ENCODE peak calls at places on chromosomes 4 and X, in four cellular contexts. A is A549, H is HL-60, G is fibroblast of pulmonary artery. Z is an unnamed sample.

GRCh38 chr4:70728096-70728495 is 6.3 kb downstream of the RUFY3 start:
- DNase-seq in A (no peak), H (no peak), G (no peak), Z (no peak)

GRCh38 chrX:10198254-10198653 is 41.5 kb downstream of the CLCN4 start:
- DNase-seq in A (no peak), H (no peak), G (peak), Z (no peak)

GRCh38 chr4:65635051-65635821 is 35.1 kb downstream of the EPHA5 start:
- DNase-seq in A (no peak), H (no peak), G (no peak), Z (no peak)

GRCh38 chr4:118969359-118969758 is 80.7 kb downstream of the SYNPO2 start:
- DNase-seq in A (peak), H (peak), G (peak), Z (peak)

GRCh38 chr4:95506264-95506663 is 42.5 kb downstream of the UNC5C start:
- DNase-seq in A (no peak), H (no peak), G (peak), Z (no peak)

GRCh38 chr4:52588097-52588496 is 71.0 kb downstream of the USP46 start:
- DNase-seq in A (no peak), H (no peak), G (peak), Z (no peak)

GRCh38 chrX:50111762-50112161 is 89.0 kb downstream of the AKAP4 start:
- DNase-seq in A (no peak), H (no peak), G (no peak), Z (peak)

GRCh38 chrX:13101439-13102139 is 57.2 kb upstream of the FAM9C start:
- DNase-seq in A (peak), H (peak), G (peak), Z (no peak)

GRCh38 chr4:8689741-8690140 is 97.2 kb downstream of the CPZ start:
- DNase-seq in A (no peak), H (no peak), G (no peak), Z (no peak)

GRCh38 chr4:109406337-109406931 is 27.2 kb upstream of the SEC24B start:
- DNase-seq in A (peak), H (peak), G (peak), Z (peak)

GRCh38 chr4:8778301-8778700 is 93.3 kb downstream of the HMX1 start:
- DNase-seq in A (no peak), H (no peak), G (no peak), Z (no peak)

GRCh38 chrX:19375546-19375945 is 31.8 kb downstream of the PDHA1 start:
- DNase-seq in A (no peak), H (no peak), G (no peak), Z (no peak)

GRCh38 chr4:80876810-80877209 is 153.7 kb upstream of the BMP3 start:
- DNase-seq in A (no peak), H (no peak), G (no peak), Z (no peak)

GRCh38 chrX:38036471-38036870 is 30.1 kb downstream of the SYTL5 start:
- DNase-seq in A (no peak), H (no peak), G (no peak), Z (no peak)

GRCh38 chr4:21320034-21320433 is 619.8 kb downstream of the PACRGL start:
- DNase-seq in A (no peak), H (no peak), G (no peak), Z (no peak)

GRCh38 chr4:159002950-159003349 is 99.9 kb upstream of the RAPGEF2 start:
- DNase-seq in A (no peak), H (no peak), G (peak), Z (no peak)

GRCh38 chr4:5888222-5888701 is 4.6 kb downstream of the CRMP1 start:
- DNase-seq in A (no peak), H (no peak), G (no peak), Z (no peak)

GRCh38 chr4:172578712-172579111 is 589.9 kb upstream of the GALNT7 start:
- DNase-seq in A (no peak), H (no peak), G (peak), Z (no peak)

GRCh38 chr4:37008199-37008598 is 236.3 kb upstream of the NWD2 start:
- DNase-seq in A (peak), H (no peak), G (peak), Z (peak)

GRCh38 chrX:113802837-113803236 is 781.0 kb upstream of the HTR2C start:
- DNase-seq in A (no peak), H (no peak), G (peak), Z (no peak)

GRCh38 chrX:68588653-68589371 is 58.7 kb upstream of the STARD8 start:
- DNase-seq in A (no peak), H (no peak), G (no peak), Z (no peak)

GRCh38 chr4:31081375-31081774 is 361.2 kb downstream of the PCDH7 start:
- DNase-seq in A (no peak), H (no peak), G (peak), Z (no peak)

GRCh38 chr4:33709247-33709646 is 2535.1 kb downstream of the ARAP2 start:
- DNase-seq in A (no peak), H (no peak), G (peak), Z (no peak)

GRCh38 chr4:88240297-88240714 is 44.1 kb downstream of the PPM1K start:
- DNase-seq in A (no peak), H (peak), G (peak), Z (no peak)

GRCh38 chrX:108443065-108443464 is 3.4 kb downstream of the COL4A5 start:
- DNase-seq in A (no peak), H (no peak), G (no peak), Z (no peak)

GRCh38 chr4:15654556-15655222 is 468 bp downstream of the FBXL5 start:
- DNase-seq in A (peak), H (peak), G (peak), Z (no peak)

GRCh38 chrX:10039821-10040793 is 72.9 kb downstream of the CLDN34 start:
- DNase-seq in A (no peak), H (no peak), G (peak), Z (no peak)

GRCh38 chrX:50813843-50814661 is at the start of gene SHROOM4:
- DNase-seq in A (no peak), H (no peak), G (peak), Z (no peak)

DNA sequence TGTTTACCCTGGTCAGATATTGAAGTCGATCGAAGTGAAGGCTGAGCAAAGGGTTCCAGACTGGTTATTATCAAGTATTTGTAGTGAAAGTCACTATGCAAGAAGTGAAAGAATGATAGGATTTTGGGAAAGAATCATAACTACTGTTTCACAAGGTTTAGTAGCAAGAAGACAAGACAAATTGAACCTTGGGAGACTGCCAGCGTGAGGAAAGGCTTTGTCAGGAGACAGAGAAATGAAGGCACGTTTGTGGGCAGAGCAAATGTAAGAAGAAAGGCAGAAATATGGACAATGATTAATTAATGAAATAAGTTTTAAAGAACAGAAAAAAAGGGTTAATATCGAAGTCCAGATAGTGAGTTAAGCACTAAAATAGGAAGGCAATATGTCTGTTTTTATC is 456.8 kb downstream of the TRIML1 start:
- DNase-seq in A (no peak), H (no peak), G (peak), Z (no peak)
- TF ChIP-seq CTCF in A (no peak), H (no peak), G (no peak), Z (no peak)

DNA sequence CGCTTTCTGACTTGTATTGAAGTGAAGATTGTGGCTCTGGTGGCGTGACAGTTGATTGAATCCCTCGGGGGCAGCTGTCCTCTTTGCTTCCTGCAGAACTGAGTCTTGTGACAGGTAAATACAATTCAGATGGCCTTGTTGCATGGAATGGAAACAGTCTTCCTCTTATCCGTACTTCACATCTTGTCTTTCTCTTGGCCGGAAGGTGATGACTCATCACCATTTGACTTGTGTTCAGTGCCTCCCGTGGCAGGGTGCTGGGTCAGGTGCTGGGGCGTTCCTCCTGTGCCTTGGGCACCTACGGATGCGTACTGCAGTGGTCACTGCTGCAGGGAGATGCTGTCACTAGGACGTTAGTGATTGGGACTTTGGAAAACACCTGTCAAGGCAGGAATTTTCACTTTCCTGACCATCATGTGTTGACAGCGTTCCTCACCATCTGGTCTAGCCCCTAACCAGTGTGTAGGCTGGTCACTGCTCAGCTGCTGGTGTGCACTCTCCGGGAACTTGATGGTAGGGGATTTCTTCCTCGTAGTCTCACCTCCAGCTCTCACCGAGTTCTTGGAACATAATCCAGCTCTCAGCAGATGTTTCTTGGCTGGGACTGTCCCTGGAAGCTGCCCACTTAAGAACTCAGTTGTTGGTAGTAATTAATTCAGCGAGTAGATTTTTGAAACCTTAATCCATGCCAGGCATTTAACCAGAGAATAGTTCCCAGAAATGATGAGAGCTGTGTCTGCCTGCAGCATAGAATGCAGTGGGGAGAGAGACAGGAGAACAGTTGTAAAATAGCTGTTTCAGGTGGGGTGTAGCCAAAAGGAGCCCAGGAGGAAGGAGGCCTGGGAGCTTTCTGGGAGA is 7.2 kb downstream of the TBC1D14 start:
- DNase-seq in A (no peak), H (peak), G (peak), Z (peak)
- H3K4me3 ChIP-seq in A (peak), H (no peak), G (no peak), Z (no peak)

DNA sequence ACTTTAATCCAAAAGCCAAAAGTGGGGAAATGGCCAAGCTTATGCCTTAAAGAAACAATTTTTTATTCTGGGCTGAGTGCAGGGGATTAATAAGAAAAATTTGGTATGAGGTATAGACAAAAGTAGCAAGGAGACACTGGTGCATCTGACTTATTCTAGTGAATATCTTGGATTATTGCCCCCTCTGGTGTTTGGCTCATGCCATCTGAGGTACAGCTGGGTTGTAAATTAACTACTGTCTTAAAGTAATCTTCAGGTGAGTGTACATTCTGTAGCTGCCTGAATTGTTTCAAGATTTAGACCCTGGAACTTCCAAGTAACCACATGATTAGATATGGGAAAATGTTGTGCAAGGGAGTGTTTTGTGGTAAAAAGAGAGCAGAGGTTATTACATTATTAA is 988.7 kb downstream of the FAM133A start:
- DNase-seq in A (no peak), H (no peak), G (no peak), Z (no peak)
- TF ChIP-seq CTCF in A (no peak), H (no peak), G (no peak), Z (peak)

GRCh38 chr4:165506780-165507305 is 128.0 kb downstream of the CPE start:
- DNase-seq in A (no peak), H (no peak), G (no peak), Z (no peak)

GRCh38 chr4:165508372-165509120 is 129.7 kb downstream of the CPE start:
- DNase-seq in A (no peak), H (no peak), G (no peak), Z (no peak)

GRCh38 chr4:165507381-165507780 is 128.6 kb downstream of the CPE start:
- DNase-seq in A (no peak), H (no peak), G (no peak), Z (no peak)

GRCh38 chr4:165505991-165506779 is 127.4 kb downstream of the CPE start:
- DNase-seq in A (no peak), H (no peak), G (peak), Z (no peak)

DNA sequence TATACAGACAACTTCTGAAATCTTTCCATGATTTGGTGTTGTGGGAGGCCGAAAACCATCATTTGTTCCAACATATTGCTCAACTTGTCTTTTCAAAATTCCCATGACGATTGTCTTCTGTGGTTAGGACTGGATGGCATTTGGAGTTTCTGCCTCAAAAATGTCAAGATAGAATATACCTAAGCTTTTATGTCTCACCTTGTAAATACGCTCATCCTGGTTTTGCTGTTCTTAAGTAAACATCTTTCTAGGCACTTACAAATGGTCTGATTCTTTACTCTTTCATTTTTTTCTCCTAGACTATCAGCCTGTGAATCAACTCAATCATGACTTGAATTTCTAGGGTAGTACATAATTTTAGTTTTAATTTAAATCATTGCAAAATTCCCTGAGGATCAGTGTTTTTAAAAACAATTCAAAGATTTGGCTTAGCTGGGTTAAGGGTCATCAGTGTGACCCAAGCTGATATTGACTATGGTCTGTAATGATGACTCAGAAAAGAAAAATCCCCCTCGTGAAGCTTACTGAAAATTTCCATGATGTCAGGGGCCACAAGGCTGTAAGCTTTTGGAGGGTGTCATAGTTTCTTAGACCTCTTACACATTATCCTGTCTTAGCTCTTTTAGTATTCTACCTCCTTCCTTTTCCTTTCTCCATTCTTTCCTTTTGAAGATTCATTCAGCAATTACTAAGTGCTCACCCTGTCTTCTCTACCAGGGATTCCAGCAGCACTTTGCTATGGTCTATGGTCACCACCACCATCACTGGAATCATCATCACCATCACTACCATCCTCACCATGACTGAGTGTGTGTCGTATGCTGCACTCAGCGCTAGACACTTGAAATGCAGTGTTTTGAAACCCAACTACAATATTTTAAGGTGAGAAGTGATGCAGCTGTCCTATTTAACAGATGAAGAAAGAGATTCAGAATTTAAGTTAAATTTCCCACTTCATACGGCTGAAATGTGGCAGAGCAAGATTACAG is 124.4 kb downstream of the CPE start:
- DNase-seq in A (peak), H (no peak), G (peak), Z (peak)
- H3K4me3 ChIP-seq in A (no peak), H (no peak), G (no peak), Z (no peak)

GRCh38 chr4:53656421-53656981 is 65.2 kb upstream of the LNX1 start:
- DNase-seq in A (no peak), H (no peak), G (peak), Z (no peak)
- TF ChIP-seq CTCF in A (no peak), H (no peak), G (peak), Z (peak)

DNA sequence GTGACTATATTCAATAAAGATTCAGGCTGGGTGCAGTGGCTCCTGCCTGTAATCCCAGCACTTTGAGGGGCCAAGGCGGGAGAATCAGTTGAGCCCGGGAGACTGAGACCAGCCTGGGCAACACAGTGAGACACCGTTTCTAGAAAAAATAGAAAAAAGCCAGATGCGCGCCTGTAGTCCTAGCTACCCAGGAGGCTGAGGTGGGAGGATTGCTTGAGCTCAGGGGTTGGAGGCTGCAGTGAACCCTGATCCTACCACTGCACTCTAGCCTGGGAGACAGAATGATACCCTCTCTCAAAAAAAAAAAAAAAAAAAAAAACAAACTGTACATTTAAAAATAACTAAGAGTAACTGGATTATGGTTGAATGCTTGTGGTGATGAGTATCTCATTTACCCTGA is 1.1 kb downstream of the NUDT6 start:
- DNase-seq in A (no peak), H (no peak), G (no peak), Z (no peak)
- H3K4me3 ChIP-seq in A (peak), H (peak), G (peak), Z (peak)

GRCh38 chr4:56127698-56128097 is 179.0 kb downstream of the CEP135 start:
- DNase-seq in A (no peak), H (no peak), G (peak), Z (no peak)

GRCh38 chr4:56132835-56133234 is 184.1 kb downstream of the CEP135 start:
- DNase-seq in A (no peak), H (no peak), G (no peak), Z (no peak)

GRCh38 chr4:56130609-56131150 is 181.9 kb downstream of the CEP135 start:
- DNase-seq in A (no peak), H (no peak), G (peak), Z (no peak)

GRCh38 chr4:56128231-56128630 is 179.5 kb downstream of the CEP135 start:
- DNase-seq in A (no peak), H (no peak), G (peak), Z (no peak)

GRCh38 chr4:56129431-56129861 is 180.7 kb downstream of the CEP135 start:
- DNase-seq in A (peak), H (peak), G (peak), Z (peak)
- TF ChIP-seq CTCF in A (no peak), H (peak), G (peak), Z (peak)

DNA sequence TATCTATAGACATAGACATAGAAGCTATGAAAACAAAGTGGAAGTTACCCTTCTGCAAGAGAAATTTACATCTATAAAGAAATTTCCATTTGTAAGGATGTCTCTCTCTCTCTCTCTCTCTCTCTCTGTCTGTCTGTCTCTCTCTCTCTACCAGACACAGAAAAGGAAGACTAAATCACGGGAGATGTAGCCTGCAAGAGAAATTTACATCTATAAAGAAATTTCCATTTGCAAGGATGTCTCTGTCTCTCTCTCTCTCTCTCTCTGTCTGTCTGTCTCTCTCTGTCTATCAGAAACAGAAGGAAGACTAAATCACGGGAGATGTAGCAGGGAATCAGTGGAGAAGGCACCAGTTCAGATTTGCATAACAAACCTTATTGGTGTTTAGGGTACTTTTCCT is 65.6 kb upstream of the CTSO start:
- DNase-seq in A (no peak), H (no peak), G (no peak), Z (no peak)
- H3K4me3 ChIP-seq in A (no peak), H (no peak), G (no peak), Z (no peak)

DNA sequence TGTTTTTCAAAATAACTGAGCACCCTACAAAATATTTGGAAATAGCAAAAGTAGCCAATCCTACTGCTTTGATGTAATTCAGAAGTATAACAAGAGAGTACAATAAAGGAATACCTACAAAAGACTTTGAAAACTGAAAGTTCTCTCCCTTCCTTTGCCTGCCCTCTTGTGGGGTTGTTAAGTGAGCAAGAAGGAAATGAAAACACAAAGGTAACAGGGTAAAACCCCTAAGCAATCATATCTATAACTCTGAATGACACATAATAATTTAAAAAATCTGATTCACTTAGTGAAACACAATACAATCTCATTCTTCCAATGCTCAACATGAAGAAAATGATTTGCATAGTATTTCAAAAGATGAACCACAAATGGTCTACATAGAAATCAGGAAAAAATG is 98.2 kb downstream of the FRYL start:
- DNase-seq in A (no peak), H (no peak), G (peak), Z (no peak)
- TF ChIP-seq CTCF in A (peak), H (no peak), G (peak), Z (peak)